ENCODE peak calls at places on chromosomes 11 and 22, in six cellular contexts. G is mesendoderm, A is endothelial cell of umbilical vein, E is kidney, O is small intestine, P is SJSA1. V is an unnamed sample.

GRCh38 chr11:103644676-103645075 is 391.8 kb upstream of the DDI1 start:
- DNase-seq in A (no peak), E (no peak), P (no peak), G (no peak), O (no peak), V (no peak)

GRCh38 chr11:1920909-1921575 is 1.5 kb downstream of the TNNT3 start:
- DNase-seq in P (no peak), O (no peak), G (no peak), E (peak; percentile 70), A (no peak), V (no peak)

GRCh38 chr22:44755418-44755817 is 3.0 kb downstream of the ARHGAP8 start:
- DNase-seq in P (no peak), E (peak; percentile 46), A (no peak), O (peak; percentile 37), G (peak; percentile 49), V (no peak)

GRCh38 chr11:132258865-132259264 is 888.5 kb downstream of the NTM start:
- DNase-seq in E (no peak), O (no peak), P (no peak), A (no peak), G (no peak), V (no peak)

GRCh38 chr22:43652845-43653244 is 159.3 kb downstream of the EFCAB6 start:
- DNase-seq in G (no peak), E (no peak), P (no peak), O (no peak), A (no peak), V (no peak)

GRCh38 chr22:19892249-19892879 is 37.7 kb upstream of the GNB1L start:
- DNase-seq in A (peak; percentile 79), G (no peak), E (peak; percentile 65), O (no peak), P (peak; percentile 33), V (peak; percentile 30)

GRCh38 chr22:21650823-21651520 is 8.9 kb downstream of the SDF2L1 start:
- DNase-seq in G (peak; percentile 40), P (no peak), E (no peak), A (no peak), O (no peak), V (no peak)

GRCh38 chr22:20621162-20621561 is 113.8 kb downstream of the MED15 start:
- DNase-seq in P (no peak), A (no peak), G (no peak), O (no peak), E (no peak), V (no peak)

GRCh38 chr11:106281455-106282173 is 204.2 kb downstream of the AASDHPPT start:
- DNase-seq in P (peak; percentile 0), O (no peak), A (no peak), E (no peak), G (no peak), V (peak; percentile 78)

GRCh38 chr11:102666331-102666957 is 39.1 kb downstream of the MMP27 start:
- DNase-seq in E (no peak), P (peak; percentile 11), G (peak; percentile 67), O (peak; percentile 63), A (peak; percentile 50), V (no peak)

GRCh38 chr11:112216591-112217105 is 9.6 kb upstream of the PTS start:
- DNase-seq in G (no peak), E (no peak), P (peak; percentile 26), A (no peak), O (peak; percentile 39), V (no peak)

GRCh38 chr22:20526628-20527355 is 19.4 kb downstream of the MED15 start:
- DNase-seq in P (peak; percentile 70), E (no peak), O (no peak), A (peak; percentile 55), G (no peak), V (peak; percentile 52)

GRCh38 chr11:113572349-113572748 is 97.2 kb upstream of the DRD2 start:
- DNase-seq in A (no peak), E (no peak), P (no peak), G (no peak), O (no peak), V (no peak)

GRCh38 chr22:29194269-29194668 is 11.4 kb upstream of the EMID1 start:
- DNase-seq in O (no peak), P (no peak), G (no peak), A (no peak), E (no peak), V (no peak)

GRCh38 chr22:29195118-29195963 is 10.4 kb upstream of the EMID1 start:
- DNase-seq in E (peak; percentile 55), G (peak; percentile 61), O (no peak), A (no peak), P (no peak), V (no peak)

GRCh38 chr22:29197096-29197495 is 8.6 kb upstream of the EMID1 start:
- DNase-seq in P (no peak), A (no peak), E (peak; percentile 10), O (no peak), G (no peak), V (no peak)

GRCh38 chr22:29198240-29198639 is 7.5 kb upstream of the EMID1 start:
- DNase-seq in E (no peak), G (no peak), P (no peak), O (no peak), A (no peak), V (no peak)

GRCh38 chr22:29195964-29196666 is 9.6 kb upstream of the EMID1 start:
- DNase-seq in E (peak; percentile 52), O (no peak), G (no peak), A (no peak), P (no peak), V (no peak)
- H3K4me3 ChIP-seq in E (no peak overlapping the region), O (no peak overlapping the region), G (no peak overlapping the region), A (no peak overlapping the region), P (no peak overlapping the region), V (no peak overlapping the region)

GRCh38 chr11:83682645-83682973 is 396.4 kb upstream of the CCDC90B start:
- DNase-seq in G (peak; percentile 94), P (no peak), O (peak; percentile 21), E (no peak), A (no peak), V (no peak)

GRCh38 chr11:83680351-83680750 is 394.2 kb upstream of the CCDC90B start:
- DNase-seq in O (no peak), A (no peak), E (no peak), P (no peak), G (peak; percentile 55), V (no peak)

GRCh38 chr11:83681045-83681781 is 395.0 kb upstream of the CCDC90B start:
- DNase-seq in E (no peak), P (no peak), O (peak; percentile 27), G (no peak), A (no peak), V (no peak)

GRCh38 chr11:83684071-83684470 is 397.9 kb upstream of the CCDC90B start:
- DNase-seq in O (no peak), A (no peak), E (no peak), P (no peak), G (peak; percentile 88), V (no peak)

DNA sequence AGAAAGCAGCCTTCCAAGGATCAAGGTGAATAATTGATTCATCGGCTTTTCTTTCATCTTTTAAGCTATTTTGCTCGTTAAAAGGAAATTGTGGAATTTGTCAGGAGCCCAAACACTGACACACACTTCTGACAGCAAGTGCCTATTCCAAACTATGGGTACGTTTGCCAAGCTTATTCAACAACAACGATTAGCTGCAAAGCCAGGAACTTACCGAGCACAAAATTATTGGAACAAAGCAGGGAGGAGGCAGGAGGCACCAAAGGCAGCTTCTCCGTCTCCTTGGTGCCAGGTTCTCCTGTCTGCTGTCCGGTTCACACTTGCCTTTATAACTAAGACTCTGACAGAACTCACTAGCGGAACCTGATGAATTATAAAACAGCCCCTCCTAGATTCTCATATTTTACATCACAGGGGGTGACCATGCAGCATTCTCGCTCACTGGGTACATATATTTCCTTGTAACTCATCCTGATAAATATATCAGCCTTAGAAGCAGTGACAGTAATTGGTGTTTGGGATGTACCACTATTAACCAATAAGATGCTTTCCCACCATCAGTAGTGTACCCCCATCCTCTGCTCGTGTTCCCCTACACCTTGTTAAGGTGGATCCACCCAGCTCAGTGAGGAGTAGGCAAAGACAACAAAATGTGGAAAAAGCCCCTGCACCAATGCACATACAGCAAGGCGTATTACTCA is 395.9 kb upstream of the CCDC90B start:
- DNase-seq in G (no peak), O (no peak), P (no peak), E (no peak), A (no peak), V (no peak)
- H3K4me3 ChIP-seq in G (no peak overlapping the region), O (no peak overlapping the region), P (no peak overlapping the region), E (peak overlapping the region; percentile 52), A (no peak overlapping the region), V (no peak overlapping the region)

GRCh38 chr11:44307340-44308099 is 2.4 kb downstream of the ALX4 start:
- DNase-seq in A (no peak), G (no peak), O (no peak), P (no peak), E (peak; percentile 0), V (no peak)

GRCh38 chr11:44308256-44308922 is 1.6 kb downstream of the ALX4 start:
- DNase-seq in G (no peak), P (peak; percentile 62), E (peak; percentile 9), O (no peak), A (no peak), V (no peak)

GRCh38 chr11:44310198-44310455 is 188 bp upstream of the ALX4 start:
- DNase-seq in P (no peak), O (no peak), A (no peak), E (no peak), G (no peak), V (no peak)

GRCh38 chr11:44309483-44310197 is at the start of gene ALX4:
- DNase-seq in E (no peak), A (no peak), O (no peak), P (peak; percentile 90), G (peak; percentile 87), V (no peak)

DNA sequence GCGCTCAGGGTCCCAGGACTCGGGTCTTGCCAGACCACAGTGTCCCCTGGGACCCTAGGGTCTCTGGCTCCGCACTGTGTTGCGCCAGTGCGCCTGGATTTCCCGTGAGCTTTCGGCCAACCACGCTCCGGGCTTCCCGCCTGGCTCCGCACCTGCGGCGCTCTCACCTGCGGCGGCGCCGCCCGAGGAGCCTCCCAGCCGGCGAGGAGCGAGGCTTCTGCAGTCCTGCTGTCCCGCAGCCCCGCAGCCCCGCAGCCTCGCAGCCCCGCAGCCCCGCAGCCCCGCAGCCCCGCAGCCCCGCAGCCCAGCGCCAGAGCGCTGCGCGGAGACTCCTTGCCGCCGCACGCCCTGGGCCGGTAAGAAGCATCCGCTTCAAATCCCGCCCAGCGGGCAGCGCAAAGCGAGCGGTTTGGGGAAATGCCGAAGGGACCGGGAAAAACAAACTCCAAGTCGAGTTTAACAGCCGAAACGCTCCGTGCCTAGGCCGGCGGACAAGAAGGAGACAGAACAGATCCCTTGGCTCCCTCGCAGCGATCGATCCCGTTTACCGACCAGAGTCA is 936 bp downstream of the ALX4 start:
- DNase-seq in A (no peak), G (peak; percentile 54), O (no peak), E (no peak), P (no peak), V (no peak)
- H3K4me3 ChIP-seq in A (no peak overlapping the region), G (no peak overlapping the region), O (peak overlapping the region; percentile 15), E (no peak overlapping the region), P (peak overlapping the region; percentile 82), V (peak overlapping the region; percentile 46)

GRCh38 chr11:13896175-13896989 is 66.1 kb upstream of the SPON1 start:
- DNase-seq in P (no peak), O (no peak), G (no peak), A (no peak), E (no peak), V (no peak)

GRCh38 chr11:13896990-13897353 is 65.6 kb upstream of the SPON1 start:
- DNase-seq in E (peak; percentile 73), P (no peak), G (no peak), O (no peak), A (no peak), V (no peak)

GRCh38 chr11:13897606-13898276 is 64.8 kb upstream of the SPON1 start:
- DNase-seq in A (no peak), P (no peak), O (no peak), G (no peak), E (no peak), V (no peak)

GRCh38 chr11:13889566-13890214 is 72.8 kb upstream of the SPON1 start:
- DNase-seq in G (no peak), P (no peak), O (no peak), A (no peak), E (no peak), V (no peak)

GRCh38 chr11:13891911-13892310 is 70.6 kb upstream of the SPON1 start:
- DNase-seq in A (no peak), E (no peak), O (no peak), P (no peak), G (no peak), V (no peak)
- H3K4me3 ChIP-seq in A (no peak overlapping the region), E (no peak overlapping the region), O (no peak overlapping the region), P (no peak overlapping the region), G (no peak overlapping the region), V (no peak overlapping the region)